ENCODE peak calls at places on chromosomes 6 and 20, in five cellular contexts. B, W, O, L and F are unnamed samples.

GRCh38 chr6:169240591-169241390 is 12.9 kb downstream of the THBS2 start:
- DNase-seq in O (no peak), L (peak), B (no peak), W (no peak), F (no peak)

GRCh38 chr6:156899532-156899931 is 122.4 kb downstream of the ARID1B start:
- DNase-seq in L (no peak), O (no peak), B (no peak), W (no peak), F (no peak)

GRCh38 chr6:42764883-42765653 is 16.8 kb upstream of the BICRAL start:
- DNase-seq in W (no peak), L (no peak), O (no peak), B (no peak), F (no peak)

GRCh38 chr20:14055127-14055742 is 59.9 kb downstream of the MACROD2 start:
- DNase-seq in L (peak), O (no peak), W (peak), B (peak), F (no peak)

GRCh38 chr6:149861603-149862423 is 2.3 kb downstream of the LRP11 start:
- DNase-seq in L (peak), W (no peak), O (no peak), B (no peak), F (no peak)

GRCh38 chr6:124480021-124480430 is 482.2 kb upstream of the RNF217 start:
- DNase-seq in B (no peak), W (no peak), O (no peak), L (no peak), F (no peak)

GRCh38 chr20:40251284-40251932 is 437.6 kb downstream of the MAFB start:
- DNase-seq in O (no peak), B (peak), W (peak), L (peak), F (no peak)

GRCh38 chr6:113011389-113011788 is 664.3 kb downstream of the RFPL4B start:
- DNase-seq in W (no peak), O (no peak), B (no peak), L (no peak), F (no peak)

GRCh38 chr6:33861722-33862121 is 57.9 kb upstream of the MLN start:
- DNase-seq in L (no peak), W (no peak), B (no peak), O (no peak), F (no peak)

GRCh38 chr20:962683-963082 is 39.4 kb downstream of the RSPO4 start:
- DNase-seq in O (no peak), B (no peak), W (no peak), L (no peak), F (no peak)

GRCh38 chr6:111105578-111105977 is 18.3 kb downstream of the SLC16A10 start:
- DNase-seq in O (peak), W (peak), L (peak), B (peak), F (no peak)

GRCh38 chr6:142925575-142926110 is 19.3 kb downstream of the HIVEP2 start:
- DNase-seq in L (peak), W (no peak), B (no peak), O (no peak), F (no peak)

GRCh38 chr20:44172572-44172950 is 14.4 kb downstream of the JPH2 start:
- DNase-seq in B (no peak), O (no peak), W (no peak), L (no peak), F (no peak)

GRCh38 chr6:35972471-35972985 is 51.6 kb upstream of the SRPK1 start:
- DNase-seq in B (no peak), O (no peak), L (no peak), W (peak), F (no peak)

GRCh38 chr6:156910938-156911337 is 133.8 kb downstream of the ARID1B start:
- DNase-seq in L (no peak), B (no peak), W (no peak), O (no peak), F (no peak)

GRCh38 chr6:25279748-25280616 is 808 bp downstream of the CARMIL1 start:
- DNase-seq in L (no peak), O (no peak), W (peak), B (peak), F (no peak)

GRCh38 chr20:51434556-51435256 is 107.8 kb downstream of the NFATC2 start:
- DNase-seq in W (no peak), L (peak), B (peak), O (no peak), F (no peak)

GRCh38 chr6:119339941-119340456 is 9.6 kb downstream of the MAN1A1 start:
- DNase-seq in B (no peak), L (no peak), W (no peak), O (no peak), F (no peak)
- H3K27ac ChIP-seq in B (no peak), L (no peak), W (no peak), O (peak), F (no peak)

DNA sequence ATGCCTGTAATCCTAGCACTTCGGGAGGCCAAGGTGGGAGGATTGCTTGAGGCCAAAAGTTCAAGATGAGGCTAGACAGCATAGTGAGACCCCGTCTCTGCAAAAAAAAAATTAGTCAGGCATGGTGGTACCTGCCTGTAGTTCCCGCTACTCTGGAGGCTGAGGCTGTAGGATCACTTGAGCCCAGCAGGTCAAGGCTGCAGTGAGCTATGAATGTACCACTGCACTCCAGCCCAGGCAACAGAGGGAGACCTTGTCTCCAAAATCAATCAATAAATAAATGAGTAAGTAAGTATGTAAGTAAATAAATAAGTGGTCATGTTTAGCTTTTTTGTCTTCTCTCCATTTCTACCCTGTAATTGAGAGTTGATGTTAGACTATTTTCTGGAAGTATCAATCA is 336.8 kb downstream of the FARS2 start:
- DNase-seq in O (no peak), B (no peak), W (no peak), L (no peak), F (no peak)
- TF ChIP-seq CTCF in O (no peak), B (no peak), W (no peak), L (no peak), F (no peak)

DNA sequence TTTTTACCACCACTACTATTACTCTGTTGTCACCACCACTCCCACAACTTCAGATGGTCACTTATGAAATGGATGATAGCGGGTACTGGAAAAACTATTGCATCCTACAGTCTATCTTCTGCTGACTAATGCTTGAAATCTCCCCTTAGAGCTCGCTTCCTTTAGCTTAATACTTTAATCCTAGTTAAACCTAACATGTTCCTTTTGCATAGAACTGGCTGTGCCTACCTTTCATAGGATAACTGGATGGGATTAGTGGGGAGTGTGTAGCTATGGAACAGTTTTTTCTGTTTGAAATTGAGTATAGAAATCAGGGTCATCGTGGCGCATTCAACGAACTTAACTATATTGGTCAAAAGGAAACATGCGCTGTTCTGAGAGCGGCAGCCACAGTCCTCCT is 294.7 kb downstream of the FARS2 start:
- DNase-seq in W (no peak), O (no peak), B (no peak), L (no peak), F (no peak)
- H3K27ac ChIP-seq in W (no peak), O (no peak), B (no peak), L (no peak), F (no peak)

DNA sequence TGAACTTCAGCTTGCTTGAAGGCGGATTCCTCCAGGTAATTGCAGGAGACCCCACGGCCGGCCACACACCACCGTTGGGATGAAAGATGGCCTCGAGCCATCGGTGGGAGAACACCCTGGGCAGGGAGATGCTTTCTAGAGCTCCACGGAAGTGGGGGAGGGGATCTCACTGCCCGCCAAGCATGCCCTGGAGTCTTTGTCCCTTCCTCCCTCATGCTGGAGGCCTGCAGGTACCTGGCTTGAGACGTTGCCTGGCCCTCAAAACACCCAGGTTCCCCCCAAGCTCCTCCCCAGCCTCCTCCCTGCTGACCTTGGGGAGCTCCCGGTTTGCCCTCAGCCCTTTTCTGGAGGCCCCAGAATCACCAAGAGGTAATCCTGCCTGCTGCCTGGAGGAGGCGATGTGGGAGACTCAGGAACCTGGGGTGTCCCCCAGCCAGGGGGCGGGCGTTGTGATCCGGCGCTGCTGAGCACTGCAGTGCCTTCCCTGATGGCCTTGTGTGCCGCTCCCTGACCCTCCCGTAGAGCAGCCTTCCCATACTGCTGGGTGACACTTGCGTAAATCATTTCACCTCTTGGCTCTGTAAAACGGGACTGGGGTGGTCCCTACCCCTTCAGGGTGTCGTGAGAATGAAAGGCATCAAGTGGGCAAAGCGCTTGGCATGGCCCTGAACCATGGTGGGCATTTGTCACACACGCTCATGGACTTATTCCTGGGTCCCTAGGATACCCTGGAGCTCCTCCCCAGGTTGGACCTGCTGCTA is 91.4 kb downstream of the CEBPB start:
- DNase-seq in B (no peak), W (no peak), O (no peak), L (no peak), F (no peak)
- TF ChIP-seq CTCF in B (no peak), W (peak), O (no peak), L (no peak), F (no peak)

DNA sequence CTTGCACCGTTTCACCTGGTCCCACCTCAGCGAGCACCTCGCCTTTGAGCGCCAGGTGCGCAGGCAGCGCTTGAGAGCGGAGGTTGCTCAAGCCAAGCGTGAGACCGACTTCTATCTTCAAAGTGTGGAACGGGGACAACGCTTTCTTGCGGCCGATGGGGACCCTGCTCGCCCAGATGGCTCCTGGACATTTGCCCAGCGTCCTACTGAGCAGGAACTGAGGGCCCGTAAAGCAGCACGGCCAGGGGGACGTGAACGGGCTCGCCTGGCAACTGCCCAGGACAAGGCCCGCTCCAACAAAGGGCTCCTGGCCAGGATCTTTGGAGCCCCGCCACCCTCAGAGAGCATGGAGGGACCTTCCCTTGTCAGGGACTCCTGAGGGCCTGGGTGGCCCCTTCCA is 1.5 kb downstream of the ABT1 start:
- DNase-seq in L (no peak), O (no peak), B (no peak), W (no peak), F (no peak)
- H3K27ac ChIP-seq in L (no peak), O (no peak), B (no peak), W (no peak), F (no peak)